ENCODE peak calls at places on chromosomes 1 and 21, in six cellular contexts. B, Q, Y, M, O and C are unnamed samples.

GRCh38 chr21:34909492-34910292 is 139.4 kb downstream of the RUNX1 start:
- DNase-seq in B (no peak), Q (no peak), Y (no peak), M (no peak), O (no peak), C (no peak)

GRCh38 chr1:218459878-218460277 is 114.7 kb downstream of the TGFB2 start:
- DNase-seq in B (peak; percentile 50), Q (peak; percentile 99), Y (no peak), M (peak; percentile 59), O (no peak), C (no peak)

GRCh38 chr1:201509601-201510374 is 2.9 kb upstream of the CSRP1 start:
- DNase-seq in B (no peak), Q (no peak), Y (no peak), M (no peak), O (no peak), C (no peak)

GRCh38 chr21:34609951-34610549 is 4.9 kb downstream of the RCAN1 start:
- DNase-seq in B (no peak), Q (no peak), Y (no peak), M (no peak), O (no peak), C (no peak)

GRCh38 chr1:29121951-29122661 is 1.6 kb downstream of the TMEM200B start:
- DNase-seq in B (peak; percentile 66), Q (peak; percentile 19), Y (peak; percentile 80), M (no peak), O (peak; percentile 37), C (peak; percentile 16)

GRCh38 chr1:16386454-16387113 is 19.5 kb downstream of the SZRD1 start:
- DNase-seq in B (no peak), Q (peak; percentile 70), Y (no peak), M (no peak), O (no peak), C (no peak)

GRCh38 chr1:242824435-242824834 is 299.9 kb upstream of the PLD5 start:
- DNase-seq in B (peak; percentile 17), Q (peak; percentile 60), Y (no peak), M (no peak), O (no peak), C (no peak)

GRCh38 chr1:92410706-92411105 is 76.0 kb downstream of the GFI1 start:
- DNase-seq in B (no peak), Q (no peak), Y (no peak), M (no peak), O (no peak), C (no peak)

GRCh38 chr1:94463765-94464330 is 45.7 kb downstream of the ABCD3 start:
- DNase-seq in B (peak; percentile 48), Q (peak; percentile 78), Y (no peak), M (peak; percentile 49), O (no peak), C (no peak)

GRCh38 chr1:155529929-155530328 is 32.7 kb downstream of the ASH1L start:
- DNase-seq in B (no peak), Q (no peak), Y (no peak), M (no peak), O (no peak), C (no peak)

GRCh38 chr1:173052681-173053196 is 2.0 kb upstream of the TNFSF18 start:
- DNase-seq in B (no peak), Q (peak; percentile 100), Y (no peak), M (peak; percentile 49), O (no peak), C (no peak)

GRCh38 chr1:17392199-17392740 is 20.3 kb downstream of the PADI6 start:
- DNase-seq in B (no peak), Q (no peak), Y (no peak), M (no peak), O (no peak), C (no peak)

GRCh38 chr1:51583532-51583931 is 33.4 kb upstream of the OSBPL9 start:
- DNase-seq in B (no peak), Q (peak; percentile 43), Y (peak; percentile 75), M (no peak), O (peak; percentile 84), C (no peak)

GRCh38 chr21:36846624-36847023 is 119.8 kb downstream of the HLCS start:
- DNase-seq in B (no peak), Q (no peak), Y (no peak), M (no peak), O (no peak), C (no peak)

GRCh38 chr1:161731241-161731640 is 9.9 kb downstream of the FCRLB start:
- DNase-seq in B (no peak), Q (no peak), Y (no peak), M (no peak), O (no peak), C (no peak)
- H3K4me1 ChIP-seq in B (no peaks in the 10 kb centered on the region), Q (peaks cover 82% of the 10 kb centered on the region), Y (no peaks in the 10 kb centered on the region), M (peaks cover 77% of the 10 kb centered on the region), O (peaks cover 23% of the 10 kb centered on the region), C (peaks cover 5% of the 10 kb centered on the region)

GRCh38 chr1:200257235-200257634 is 152.6 kb downstream of the ZNF281 start:
- DNase-seq in B (no peak), Q (no peak), Y (no peak), M (no peak), O (no peak), C (no peak)

GRCh38 chr1:200262326-200262965 is 147.4 kb downstream of the ZNF281 start:
- DNase-seq in B (no peak), Q (no peak), Y (no peak), M (no peak), O (no peak), C (no peak)

GRCh38 chr1:200263203-200263602 is 146.6 kb downstream of the ZNF281 start:
- DNase-seq in B (no peak), Q (no peak), Y (no peak), M (no peak), O (no peak), C (no peak)

GRCh38 chr1:200260587-200261335 is 149.1 kb downstream of the ZNF281 start:
- DNase-seq in B (no peak), Q (no peak), Y (no peak), M (no peak), O (no peak), C (no peak)

GRCh38 chr1:200258447-200259375 is 151.1 kb downstream of the ZNF281 start:
- DNase-seq in B (no peak), Q (peak; percentile 82), Y (no peak), M (peak; percentile 39), O (no peak), C (no peak)
- TF ChIP-seq CTCF in B (peak; percentile 35), Q (peak; percentile 90), Y (no peak), M (peak; percentile 37), O (peak; percentile 41), C (no peak)

DNA sequence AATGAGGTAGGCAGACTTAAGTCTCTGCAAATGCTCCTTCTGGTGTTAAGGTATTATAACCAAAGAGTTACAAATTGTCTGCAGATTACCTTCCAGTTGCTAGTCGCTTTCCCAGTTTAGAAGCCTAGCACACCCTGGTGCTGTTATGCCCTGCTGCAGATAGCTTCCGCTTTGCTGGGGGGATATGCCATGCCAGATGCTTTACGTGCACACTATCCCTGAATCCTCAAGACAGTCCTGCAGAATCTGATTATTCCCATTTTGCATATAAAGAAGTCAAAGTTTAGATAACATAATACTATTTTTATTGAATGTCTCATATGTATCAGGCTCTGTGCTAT is 166.5 kb downstream of the DHRS3 start:
- DNase-seq in B (no peak), Q (no peak), Y (no peak), M (no peak), O (no peak), C (no peak)
- H3K4me1 ChIP-seq in B (peaks cover 71% of the 10 kb centered on the region), Q (peaks cover 26% of the 10 kb centered on the region), Y (peaks cover 30% of the 10 kb centered on the region), M (peaks cover 56% of the 10 kb centered on the region), O (peaks cover 100% of the 10 kb centered on the region), C (peaks cover 19% of the 10 kb centered on the region)

GRCh38 chr1:236144446-236145150 is 2.3 kb downstream of the GPR137B start:
- DNase-seq in B (no peak), Q (no peak), Y (no peak), M (no peak), O (no peak), C (no peak)
- TF ChIP-seq CTCF in B (no peak), Q (no peak), Y (no peak), M (no peak), O (no peak), C (no peak)

GRCh38 chr1:207831517-207832327 is 79.2 kb downstream of the CD34 start:
- DNase-seq in B (no peak), Q (no peak), Y (no peak), M (no peak), O (no peak), C (no peak)
- H3K4me1 ChIP-seq in B (peaks cover 16% of the 10 kb centered on the region), Q (peaks cover 16% of the 10 kb centered on the region), Y (peaks cover 11% of the 10 kb centered on the region), M (no peaks in the 10 kb centered on the region), O (peaks cover 100% of the 10 kb centered on the region), C (peaks cover 18% of the 10 kb centered on the region)

DNA sequence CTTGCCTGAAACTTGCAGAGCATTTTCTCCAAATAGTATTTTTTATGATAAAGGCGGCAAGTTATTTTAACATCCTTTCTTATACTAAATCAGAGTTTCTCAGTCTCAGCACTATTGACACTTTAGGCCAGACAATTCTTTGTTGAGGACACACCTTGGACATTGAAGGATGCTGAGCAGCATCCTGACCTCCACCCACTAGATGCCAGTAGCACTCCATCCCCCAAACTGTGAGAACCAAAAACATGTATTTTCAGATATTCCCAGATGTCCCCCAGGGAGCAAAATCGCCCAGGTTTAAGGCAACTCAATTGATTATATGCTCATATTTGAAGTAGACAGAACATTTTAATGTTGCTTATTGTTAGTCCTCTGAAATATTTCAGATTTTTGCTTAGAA is 299.4 kb downstream of the ZP4 start:
- DNase-seq in B (no peak), Q (no peak), Y (no peak), M (no peak), O (no peak), C (no peak)
- TF ChIP-seq CTCF in B (no peak), Q (no peak), Y (no peak), M (no peak), O (no peak), C (no peak)

DNA sequence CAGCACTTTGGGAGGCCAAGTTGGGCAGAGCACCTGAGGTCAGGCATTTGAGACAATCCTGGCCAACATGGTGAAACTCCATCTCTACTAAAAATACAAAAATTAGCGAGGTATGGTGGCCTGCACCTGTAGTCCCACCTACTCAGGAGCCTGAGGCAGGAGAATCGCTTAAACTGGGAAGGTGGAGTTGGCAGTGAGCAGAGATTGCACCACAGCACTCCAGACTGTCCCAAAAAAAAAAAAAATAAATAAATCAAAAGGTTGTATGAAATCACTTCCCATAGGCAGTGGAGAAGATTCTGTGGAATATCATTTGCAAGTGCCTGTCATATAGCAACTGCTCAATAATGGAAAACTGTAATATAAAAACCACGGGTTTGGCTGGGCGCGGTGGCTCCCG is 65.1 kb upstream of the SERBP1 start:
- DNase-seq in B (no peak), Q (no peak), Y (no peak), M (no peak), O (no peak), C (no peak)
- H3K4me1 ChIP-seq in B (no peaks in the 10 kb centered on the region), Q (no peaks in the 10 kb centered on the region), Y (no peaks in the 10 kb centered on the region), M (no peaks in the 10 kb centered on the region), O (peaks cover 2% of the 10 kb centered on the region), C (no peaks in the 10 kb centered on the region)

GRCh38 chr1:68442006-68442405 is 7.7 kb downstream of the RPE65 start:
- DNase-seq in B (no peak), Q (peak; percentile 19), Y (no peak), M (no peak), O (no peak), C (no peak)
- TF ChIP-seq CTCF in B (no peak), Q (peak; percentile 22), Y (no peak), M (no peak), O (no peak), C (no peak)

DNA sequence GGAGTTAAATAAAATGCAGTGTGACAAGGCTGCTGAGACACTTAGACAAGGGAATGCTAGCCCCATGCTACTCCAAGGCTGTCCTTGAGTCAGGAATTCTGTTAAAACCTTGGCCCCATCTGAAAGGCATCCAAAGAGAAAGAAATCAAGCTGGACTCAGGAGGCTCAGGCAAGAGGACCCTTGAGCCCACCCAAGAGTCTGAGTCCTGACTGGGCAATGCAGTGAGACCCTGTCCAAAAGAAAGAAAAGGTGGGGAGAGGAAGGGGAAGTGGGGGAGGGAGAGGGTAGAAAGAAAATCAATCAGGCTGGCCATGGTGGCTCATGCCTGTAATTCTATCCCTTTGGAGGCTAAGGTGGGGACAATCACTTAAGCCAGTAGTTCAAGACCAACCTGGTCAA is 26.7 kb downstream of the CLSTN1 start:
- DNase-seq in B (no peak), Q (no peak), Y (no peak), M (no peak), O (no peak), C (no peak)
- H3K4me1 ChIP-seq in B (peaks cover 10% of the 10 kb centered on the region), Q (peaks cover 6% of the 10 kb centered on the region), Y (peaks cover 15% of the 10 kb centered on the region), M (peaks cover 17% of the 10 kb centered on the region), O (peaks cover 64% of the 10 kb centered on the region), C (peaks cover 10% of the 10 kb centered on the region)